ENCODE peak calls at places on chromosomes 7 and 10, in seven cellular contexts. One of them, this sample, is unnamed.

GRCh38 chr10:81502677-81503359 is 372.2 kb upstream of the NRG3 start:
- DNase-seq in lower lobe of right lung: peak; percentile 39
- DNase-seq in transverse colon: no peak
- DNase-seq in heart right ventricle: no peak
- DNase-seq in adrenal gland: no peak
- DNase-seq in GM12878: no peak
- DNase-seq in aorta: no peak
- DNase-seq in this sample: no peak

GRCh38 chr7:151460474-151460855 is 20.5 kb upstream of the CRYGN start:
- DNase-seq in transverse colon: no peak
- DNase-seq in aorta: no peak
- DNase-seq in GM12878: no peak
- DNase-seq in lower lobe of right lung: no peak
- DNase-seq in heart right ventricle: peak; percentile 48
- DNase-seq in adrenal gland: peak; percentile 53
- DNase-seq in this sample: peak; percentile 45

GRCh38 chr7:151607464-151607867 is 87.8 kb upstream of the RHEB start:
- DNase-seq in lower lobe of right lung: no peak
- DNase-seq in transverse colon: no peak
- DNase-seq in GM12878: no peak
- DNase-seq in aorta: no peak
- DNase-seq in adrenal gland: no peak
- DNase-seq in heart right ventricle: no peak
- DNase-seq in this sample: no peak

GRCh38 chr10:115801987-115802386 is 471.0 kb downstream of the GFRA1 start:
- DNase-seq in aorta: no peak
- DNase-seq in lower lobe of right lung: no peak
- DNase-seq in GM12878: no peak
- DNase-seq in transverse colon: no peak
- DNase-seq in heart right ventricle: no peak
- DNase-seq in adrenal gland: no peak
- DNase-seq in this sample: no peak

GRCh38 chr7:135714534-135715009 is 13.4 kb downstream of the SLC13A4 start:
- DNase-seq in aorta: peak; percentile 54
- DNase-seq in adrenal gland: no peak
- DNase-seq in GM12878: no peak
- DNase-seq in heart right ventricle: no peak
- DNase-seq in transverse colon: no peak
- DNase-seq in lower lobe of right lung: no peak
- DNase-seq in this sample: no peak

GRCh38 chr10:86962136-86962980 is 4.0 kb downstream of the SNCG start:
- DNase-seq in transverse colon: peak; percentile 6
- DNase-seq in heart right ventricle: no peak
- DNase-seq in lower lobe of right lung: no peak
- DNase-seq in GM12878: no peak
- DNase-seq in adrenal gland: no peak
- DNase-seq in aorta: no peak
- DNase-seq in this sample: no peak

GRCh38 chr10:94439275-94439861 is 37.0 kb downstream of the TBC1D12 start:
- DNase-seq in adrenal gland: no peak
- DNase-seq in aorta: peak; percentile 52
- DNase-seq in transverse colon: no peak
- DNase-seq in lower lobe of right lung: no peak
- DNase-seq in GM12878: no peak
- DNase-seq in heart right ventricle: no peak
- DNase-seq in this sample: peak; percentile 25

GRCh38 chr10:10499839-10500238 is 517.8 kb upstream of the CELF2 start:
- DNase-seq in lower lobe of right lung: no peak
- DNase-seq in transverse colon: no peak
- DNase-seq in GM12878: no peak
- DNase-seq in adrenal gland: no peak
- DNase-seq in heart right ventricle: no peak
- DNase-seq in aorta: no peak
- DNase-seq in this sample: no peak

GRCh38 chr10:43874984-43875383 is 226.3 kb upstream of the ZNF32 start:
- DNase-seq in lower lobe of right lung: no peak
- DNase-seq in GM12878: no peak
- DNase-seq in aorta: no peak
- DNase-seq in adrenal gland: no peak
- DNase-seq in transverse colon: no peak
- DNase-seq in heart right ventricle: no peak
- DNase-seq in this sample: no peak

GRCh38 chr7:115217373-115217772 is 295.5 kb downstream of the MDFIC start:
- DNase-seq in heart right ventricle: no peak
- DNase-seq in aorta: no peak
- DNase-seq in adrenal gland: no peak
- DNase-seq in transverse colon: no peak
- DNase-seq in lower lobe of right lung: no peak
- DNase-seq in GM12878: no peak
- DNase-seq in this sample: no peak

GRCh38 chr10:77763453-77764430 is 126.1 kb upstream of the KCNMA1 start:
- DNase-seq in aorta: no peak
- DNase-seq in transverse colon: no peak
- DNase-seq in lower lobe of right lung: no peak
- DNase-seq in adrenal gland: no peak
- DNase-seq in GM12878: no peak
- DNase-seq in heart right ventricle: peak; percentile 31
- DNase-seq in this sample: no peak

GRCh38 chr10:33309410-33309809 is 25.1 kb downstream of the NRP1 start:
- DNase-seq in heart right ventricle: no peak
- DNase-seq in adrenal gland: no peak
- DNase-seq in lower lobe of right lung: no peak
- DNase-seq in transverse colon: no peak
- DNase-seq in aorta: no peak
- DNase-seq in GM12878: no peak
- DNase-seq in this sample: no peak

GRCh38 chr10:31820096-31820495 is 108.5 kb downstream of the ARHGAP12 start:
- DNase-seq in transverse colon: no peak
- DNase-seq in adrenal gland: no peak
- DNase-seq in heart right ventricle: no peak
- DNase-seq in aorta: no peak
- DNase-seq in lower lobe of right lung: no peak
- DNase-seq in GM12878: no peak
- DNase-seq in this sample: no peak

GRCh38 chr10:29212597-29212996 is 76.3 kb upstream of the LYZL1 start:
- DNase-seq in adrenal gland: no peak
- DNase-seq in transverse colon: no peak
- DNase-seq in heart right ventricle: no peak
- DNase-seq in GM12878: no peak
- DNase-seq in lower lobe of right lung: no peak
- DNase-seq in aorta: no peak
- DNase-seq in this sample: no peak

GRCh38 chr10:105675333-105675732 is 1034.2 kb downstream of the SORCS3 start:
- DNase-seq in adrenal gland: no peak
- DNase-seq in GM12878: no peak
- DNase-seq in aorta: no peak
- DNase-seq in heart right ventricle: no peak
- DNase-seq in transverse colon: no peak
- DNase-seq in lower lobe of right lung: no peak
- DNase-seq in this sample: no peak

GRCh38 chr7:22156205-22156604 is 200.7 kb downstream of the RAPGEF5 start:
- DNase-seq in GM12878: no peak
- DNase-seq in aorta: no peak
- DNase-seq in lower lobe of right lung: no peak
- DNase-seq in heart right ventricle: no peak
- DNase-seq in adrenal gland: no peak
- DNase-seq in transverse colon: no peak
- DNase-seq in this sample: no peak

GRCh38 chr10:34966440-34966839 is 123.7 kb downstream of the CUL2 start:
- DNase-seq in adrenal gland: no peak
- DNase-seq in GM12878: no peak
- DNase-seq in transverse colon: no peak
- DNase-seq in heart right ventricle: no peak
- DNase-seq in aorta: no peak
- DNase-seq in lower lobe of right lung: no peak
- DNase-seq in this sample: no peak

GRCh38 chr7:28104811-28105210 is 75.8 kb downstream of the JAZF1 start:
- DNase-seq in lower lobe of right lung: no peak
- DNase-seq in heart right ventricle: no peak
- DNase-seq in aorta: no peak
- DNase-seq in transverse colon: no peak
- DNase-seq in adrenal gland: no peak
- DNase-seq in GM12878: no peak
- DNase-seq in this sample: no peak

GRCh38 chr7:121531175-121532070 is 135.3 kb upstream of the FAM3C start:
- DNase-seq in adrenal gland: no peak
- DNase-seq in lower lobe of right lung: no peak
- DNase-seq in heart right ventricle: no peak
- DNase-seq in transverse colon: no peak
- DNase-seq in aorta: no peak
- DNase-seq in GM12878: no peak
- DNase-seq in this sample: no peak

GRCh38 chr10:93073539-93074136 is at the start of gene CYP26A1:
- DNase-seq in heart right ventricle: no peak
- DNase-seq in adrenal gland: no peak
- DNase-seq in lower lobe of right lung: no peak
- DNase-seq in aorta: no peak
- DNase-seq in transverse colon: no peak
- DNase-seq in GM12878: no peak
- DNase-seq in this sample: no peak

GRCh38 chr10:93076871-93077270 is 3.2 kb downstream of the CYP26A1 start:
- DNase-seq in adrenal gland: no peak
- DNase-seq in GM12878: no peak
- DNase-seq in aorta: no peak
- DNase-seq in lower lobe of right lung: no peak
- DNase-seq in heart right ventricle: no peak
- DNase-seq in transverse colon: no peak
- DNase-seq in this sample: no peak

GRCh38 chr10:93074597-93075368 is 1.1 kb downstream of the CYP26A1 start:
- DNase-seq in transverse colon: no peak
- DNase-seq in heart right ventricle: no peak
- DNase-seq in adrenal gland: no peak
- DNase-seq in aorta: no peak
- DNase-seq in lower lobe of right lung: no peak
- DNase-seq in GM12878: no peak
- DNase-seq in this sample: no peak

GRCh38 chr10:93074137-93074596 is 474 bp downstream of the CYP26A1 start:
- DNase-seq in adrenal gland: no peak
- DNase-seq in aorta: no peak
- DNase-seq in transverse colon: no peak
- DNase-seq in GM12878: no peak
- DNase-seq in heart right ventricle: no peak
- DNase-seq in lower lobe of right lung: no peak
- DNase-seq in this sample: no peak

DNA sequence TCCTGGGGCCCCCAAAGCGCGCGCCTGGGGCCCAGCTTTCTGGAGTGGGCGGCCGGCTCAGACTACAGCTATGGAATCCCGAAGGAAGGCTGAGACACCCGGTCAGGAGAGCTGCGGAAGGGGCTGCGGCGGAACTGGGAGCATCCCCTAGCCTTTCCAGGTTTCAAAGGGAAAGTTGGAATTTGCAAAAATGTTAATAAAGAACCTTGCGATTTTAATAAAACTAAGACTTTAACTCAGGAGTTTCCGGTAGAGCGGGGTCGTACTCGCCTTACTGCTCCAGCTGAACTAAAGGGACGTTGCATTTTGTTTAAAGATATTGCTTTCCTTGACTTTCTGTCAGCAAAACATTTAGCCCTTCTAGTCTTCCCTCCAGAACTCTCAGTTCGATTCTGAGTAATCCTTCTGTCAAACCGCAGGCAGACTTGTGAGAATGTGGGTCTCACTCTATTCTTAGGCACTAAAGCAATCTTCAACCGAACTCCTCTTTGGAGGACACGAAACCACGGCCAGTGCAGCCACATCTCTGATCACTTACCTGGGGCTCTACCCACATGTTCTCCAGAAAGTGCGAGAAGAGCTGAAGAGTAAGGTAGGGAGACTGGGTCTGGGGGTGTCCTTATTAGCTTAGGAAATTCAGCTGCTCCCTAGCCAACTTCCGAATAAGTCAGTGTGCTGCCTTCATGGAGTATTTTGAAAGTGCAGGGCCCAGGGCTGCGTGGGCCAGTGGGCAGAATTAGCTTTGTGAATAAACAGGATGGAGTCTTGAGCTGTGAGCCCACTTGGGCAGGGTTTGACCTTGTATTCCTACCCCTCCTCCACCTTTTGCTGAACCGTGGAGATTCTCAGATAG is 1.9 kb downstream of the CYP26A1 start:
- DNase-seq in transverse colon: no peak
- DNase-seq in aorta: no peak
- DNase-seq in lower lobe of right lung: no peak
- DNase-seq in adrenal gland: no peak
- DNase-seq in heart right ventricle: no peak
- DNase-seq in GM12878: no peak
- DNase-seq in this sample: no peak
- H3K27ac ChIP-seq in transverse colon: no peak overlapping the region
- H3K27ac ChIP-seq in aorta: no peak overlapping the region
- H3K27ac ChIP-seq in lower lobe of right lung: no peak overlapping the region
- H3K27ac ChIP-seq in adrenal gland: no peak overlapping the region
- H3K27ac ChIP-seq in heart right ventricle: no peak overlapping the region
- H3K27ac ChIP-seq in GM12878: no peak overlapping the region
- H3K27ac ChIP-seq in this sample: no peak overlapping the region

GRCh38 chr7:109996411-109996810 is 1094.5 kb upstream of the LRRN3 start:
- DNase-seq in adrenal gland: no peak
- DNase-seq in GM12878: no peak
- DNase-seq in heart right ventricle: no peak
- DNase-seq in lower lobe of right lung: no peak
- DNase-seq in transverse colon: no peak
- DNase-seq in aorta: no peak
- DNase-seq in this sample: no peak
- H3K4me1 ChIP-seq in adrenal gland: no peaks in the 10 kb centered on the region
- H3K4me1 ChIP-seq in GM12878: no peaks in the 10 kb centered on the region
- H3K4me1 ChIP-seq in heart right ventricle: no peaks in the 10 kb centered on the region
- H3K4me1 ChIP-seq in lower lobe of right lung: no peaks in the 10 kb centered on the region
- H3K4me1 ChIP-seq in transverse colon: no peaks in the 10 kb centered on the region
- H3K4me1 ChIP-seq in aorta: no peaks in the 10 kb centered on the region
- H3K4me1 ChIP-seq in this sample: no peaks in the 10 kb centered on the region

DNA sequence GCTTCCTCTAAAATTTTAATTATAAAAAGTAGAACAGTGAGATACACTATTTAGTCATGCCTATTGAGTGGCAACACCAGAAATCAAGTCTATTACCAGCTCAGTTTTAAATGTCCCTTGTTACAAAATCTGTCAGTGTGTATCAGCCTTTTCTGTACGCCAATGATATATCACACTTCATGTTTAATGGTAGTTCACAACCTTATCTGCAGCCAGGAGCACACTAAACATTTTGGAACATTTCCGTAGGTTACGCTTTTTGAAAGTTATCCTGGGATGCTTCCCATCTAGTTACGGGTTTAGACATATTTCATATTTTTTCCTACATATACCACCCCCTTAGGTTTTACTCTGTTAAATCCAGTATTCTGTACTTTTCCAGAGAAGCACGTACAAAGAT is 5.4 kb downstream of the HNRNPA2B1 start:
- DNase-seq in aorta: no peak
- DNase-seq in transverse colon: no peak
- DNase-seq in GM12878: no peak
- DNase-seq in adrenal gland: no peak
- DNase-seq in heart right ventricle: no peak
- DNase-seq in lower lobe of right lung: no peak
- DNase-seq in this sample: no peak
- H3K4me3 ChIP-seq in aorta: no peak overlapping the region
- H3K4me3 ChIP-seq in transverse colon: no peak overlapping the region
- H3K4me3 ChIP-seq in GM12878: peak overlapping the region; percentile 67
- H3K4me3 ChIP-seq in adrenal gland: no peak overlapping the region
- H3K4me3 ChIP-seq in heart right ventricle: no peak overlapping the region
- H3K4me3 ChIP-seq in lower lobe of right lung: no peak overlapping the region
- H3K4me3 ChIP-seq in this sample: no peak overlapping the region

DNA sequence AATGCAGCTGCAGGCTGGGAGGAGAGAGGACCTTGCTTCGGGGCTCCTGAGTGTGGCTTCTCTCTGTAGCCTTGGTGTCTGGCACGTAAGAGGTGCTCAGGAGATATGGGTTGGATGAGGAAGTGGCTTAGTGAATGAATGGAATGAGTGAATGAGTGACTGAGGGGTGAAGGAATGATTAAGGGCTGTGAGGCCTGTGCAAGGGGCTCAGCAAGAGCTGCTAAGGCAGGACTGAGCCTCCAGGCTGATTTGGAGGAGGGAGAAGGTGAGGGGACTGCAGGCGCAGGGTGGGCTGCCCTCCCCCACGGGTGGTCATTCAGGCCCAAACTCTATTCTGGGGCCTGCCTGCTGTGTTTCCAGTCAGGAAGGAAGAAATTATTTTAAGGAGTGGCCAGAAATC is 49.7 kb upstream of the SAMD8 start:
- DNase-seq in heart right ventricle: no peak
- DNase-seq in lower lobe of right lung: no peak
- DNase-seq in transverse colon: no peak
- DNase-seq in GM12878: no peak
- DNase-seq in aorta: no peak
- DNase-seq in adrenal gland: no peak
- DNase-seq in this sample: no peak
- H3K27ac ChIP-seq in heart right ventricle: no peak overlapping the region
- H3K27ac ChIP-seq in lower lobe of right lung: no peak overlapping the region
- H3K27ac ChIP-seq in transverse colon: no peak overlapping the region
- H3K27ac ChIP-seq in GM12878: no peak overlapping the region
- H3K27ac ChIP-seq in aorta: no peak overlapping the region
- H3K27ac ChIP-seq in adrenal gland: no peak overlapping the region
- H3K27ac ChIP-seq in this sample: no peak overlapping the region